ENCODE peak calls at places on chromosomes 6 and 20, in ten cellular contexts. Q is left ventricle myocardium inferior; R is CD4-positive, alpha-beta T cell; T is mesothelial cell of epicardium; K is lower lobe of right lung; O is WTC11; J is mammary epithelial cell; M is fibroblast of lung; G is AG09319; B is neural crest cell. V is an unnamed sample.

GRCh38 chr6:111013144-111013905 is 31.5 kb downstream of the RPF2 start:
- DNase-seq in Q (no peak), R (no peak), T (no peak), K (no peak), O (no peak), J (no peak), M (no peak), G (no peak), B (no peak), V (no peak)

GRCh38 chr6:3471286-3471685 is 14.4 kb upstream of the SLC22A23 start:
- DNase-seq in Q (no peak), R (no peak), T (no peak), K (no peak), O (no peak), J (no peak), M (no peak), G (no peak), B (no peak), V (no peak)

GRCh38 chr6:131894735-131895424 is 56.3 kb downstream of the CCN2 start:
- DNase-seq in Q (no peak), R (no peak), T (no peak), K (no peak), O (no peak), J (no peak), M (peak), G (no peak), B (no peak), V (no peak)

GRCh38 chr20:62363920-62364851 is 2.9 kb downstream of the LAMA5 start:
- DNase-seq in Q (peak), R (no peak), T (no peak), K (peak), O (peak), J (no peak), M (no peak), G (no peak), B (no peak), V (no peak)

GRCh38 chr6:129643968-129644367 is 66.0 kb downstream of the ARHGAP18 start:
- DNase-seq in Q (no peak), R (no peak), T (no peak), K (no peak), O (no peak), J (peak), M (no peak), G (no peak), B (no peak), V (no peak)

GRCh38 chr6:132515386-132515785 is 2.5 kb upstream of the STX7 start:
- DNase-seq in Q (no peak), R (no peak), T (no peak), K (no peak), O (no peak), J (no peak), M (no peak), G (no peak), B (no peak), V (no peak)

GRCh38 chr6:170051229-170052172 is 239.4 kb downstream of the DLL1 start:
- DNase-seq in Q (no peak), R (peak), T (peak), K (peak), O (no peak), J (no peak), M (no peak), G (no peak), B (no peak), V (no peak)

GRCh38 chr6:2862712-2863174 is 21.1 kb upstream of the SERPINB1 start:
- DNase-seq in Q (no peak), R (no peak), T (no peak), K (no peak), O (no peak), J (no peak), M (no peak), G (no peak), B (no peak), V (no peak)

GRCh38 chr20:52200870-52201269 is 9.3 kb upstream of the ZFP64 start:
- DNase-seq in Q (no peak), R (no peak), T (no peak), K (no peak), O (no peak), J (no peak), M (peak), G (no peak), B (no peak), V (no peak)

GRCh38 chr20:117518-117917 is 24.9 kb upstream of the DEFB126 start:
- DNase-seq in Q (no peak), R (no peak), T (no peak), K (no peak), O (no peak), J (no peak), M (no peak), G (no peak), B (no peak), V (no peak)

GRCh38 chr20:36836591-36837329 is 39.2 kb upstream of the TLDC2 start:
- DNase-seq in Q (no peak), R (peak), T (no peak), K (peak), O (peak), J (no peak), M (peak), G (no peak), B (peak), V (no peak)

GRCh38 chr20:44736170-44737021 is 9.3 kb upstream of the KCNK15 start:
- DNase-seq in Q (no peak), R (no peak), T (no peak), K (no peak), O (peak), J (peak), M (peak), G (peak), B (peak), V (no peak)

GRCh38 chr20:50338479-50339195 is 148.0 kb downstream of the CEBPB start:
- DNase-seq in Q (no peak), R (no peak), T (no peak), K (no peak), O (peak), J (no peak), M (no peak), G (no peak), B (no peak), V (no peak)

GRCh38 chr6:14074723-14075503 is 42.7 kb upstream of the CD83 start:
- DNase-seq in Q (no peak), R (no peak), T (no peak), K (no peak), O (no peak), J (peak), M (peak), G (no peak), B (no peak), V (no peak)

GRCh38 chr6:168343239-168344167 is 23.9 kb upstream of the DACT2 start:
- DNase-seq in Q (no peak), R (no peak), T (no peak), K (no peak), O (no peak), J (no peak), M (no peak), G (no peak), B (no peak), V (no peak)

DNA sequence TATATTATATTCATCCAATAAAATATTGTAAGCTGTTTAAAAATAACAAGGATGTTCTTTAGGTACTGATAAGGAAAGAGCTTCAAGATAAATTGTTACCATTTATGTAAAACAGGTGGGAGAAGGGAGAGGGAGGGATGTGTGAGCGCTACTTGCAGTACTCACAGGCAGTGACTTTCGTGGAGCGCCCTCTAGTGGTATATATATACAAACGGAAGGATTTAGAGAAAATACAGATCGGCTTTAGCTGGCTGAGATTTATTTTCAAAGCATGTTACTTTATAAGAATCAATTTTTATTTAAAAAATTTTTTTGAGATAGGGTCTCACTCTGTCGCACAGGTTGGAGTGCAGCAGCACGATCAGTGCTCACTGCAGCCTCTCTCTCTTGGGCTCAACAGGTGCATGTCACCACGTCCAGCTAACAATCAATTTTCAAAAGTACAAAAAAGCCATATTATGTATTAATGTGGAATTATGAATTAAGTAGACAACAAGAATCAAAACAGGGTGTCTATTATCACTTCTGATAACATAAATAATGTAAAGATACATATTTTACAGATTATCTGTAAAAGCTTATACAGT is 3.3 kb upstream of the MOG start:
- DNase-seq in Q (no peak), R (no peak), T (no peak), K (no peak), O (no peak), J (peak), M (peak), G (peak), B (peak), V (no peak)
- TF ChIP-seq CTCF in Q (peak), R (peak), T (peak), K (peak), O (peak), J (peak), M (peak), G (peak), B (peak), V (peak)

DNA sequence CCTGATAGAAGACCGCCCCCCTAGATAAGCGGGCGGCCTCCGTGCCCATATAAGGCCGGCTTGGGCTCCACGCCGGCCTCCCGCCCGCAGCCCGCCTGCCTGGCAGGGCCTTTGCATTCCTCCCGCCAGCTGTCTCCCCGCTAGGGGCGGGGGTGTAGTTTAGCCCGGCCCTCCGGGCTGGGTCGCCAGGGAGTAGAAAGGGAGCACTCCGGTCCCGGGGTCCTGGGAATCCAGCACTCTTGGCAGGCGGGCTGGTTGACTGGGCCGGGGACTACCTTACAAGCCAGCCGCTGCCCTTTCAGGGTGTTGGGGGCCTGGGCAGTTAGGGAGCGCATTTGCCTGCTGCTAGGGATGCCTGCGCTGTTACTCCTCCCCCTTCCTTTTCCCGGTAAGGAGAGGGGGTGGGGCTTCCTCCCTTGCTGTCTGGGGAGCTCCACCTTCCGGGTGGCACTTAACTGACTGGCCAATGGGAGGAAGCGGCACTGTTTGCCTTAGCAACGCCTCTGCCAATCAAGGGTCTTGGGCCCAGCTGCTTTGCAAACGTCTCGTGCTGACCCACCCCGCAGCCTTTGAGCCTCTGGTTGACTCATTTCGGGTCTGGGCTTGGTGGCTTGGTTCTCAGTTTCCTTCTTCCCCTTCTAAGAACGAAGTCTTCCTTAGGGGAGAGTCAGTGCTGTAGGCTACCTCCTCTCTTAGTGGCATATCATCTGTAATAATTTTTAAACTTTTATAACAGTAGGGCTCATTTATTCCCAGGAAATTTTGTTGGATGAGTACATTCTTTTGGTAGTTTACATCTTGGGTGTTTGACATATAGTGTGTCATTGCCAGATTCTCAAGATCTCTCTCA is 3.4 kb downstream of the SRF start:
- DNase-seq in Q (peak), R (peak), T (peak), K (peak), O (peak), J (peak), M (peak), G (peak), B (peak), V (peak)
- TF ChIP-seq CTCF in Q (peak), R (no peak), T (no peak), K (peak), O (no peak), J (no peak), M (no peak), G (no peak), B (peak), V (no peak)

GRCh38 chr6:156859686-156860085 is 82.5 kb downstream of the ARID1B start:
- DNase-seq in Q (no peak), R (no peak), T (no peak), K (no peak), O (no peak), J (no peak), M (no peak), G (no peak), B (no peak), V (no peak)
- TF ChIP-seq CTCF in Q (no peak), R (no peak), T (no peak), K (no peak), O (no peak), J (no peak), M (no peak), G (no peak), B (no peak), V (no peak)

GRCh38 chr6:50128420-50129005 is 78.8 kb upstream of the DEFB112 start:
- DNase-seq in Q (no peak), R (no peak), T (no peak), K (no peak), O (no peak), J (no peak), M (peak), G (no peak), B (no peak), V (no peak)
- TF ChIP-seq CTCF in Q (peak), R (peak), T (peak), K (peak), O (no peak), J (peak), M (no peak), G (peak), B (peak), V (no peak)

GRCh38 chr6:93566285-93566684 is 146.9 kb upstream of the EPHA7 start:
- DNase-seq in Q (no peak), R (no peak), T (no peak), K (no peak), O (no peak), J (no peak), M (no peak), G (no peak), B (no peak), V (no peak)
- TF ChIP-seq CTCF in Q (no peak), R (no peak), T (no peak), K (no peak), O (no peak), J (no peak), M (no peak), G (no peak), B (no peak), V (no peak)

GRCh38 chr6:7991992-7992815 is 72.0 kb downstream of the BLOC1S5 start:
- DNase-seq in Q (peak), R (no peak), T (no peak), K (no peak), O (no peak), J (peak), M (peak), G (peak), B (no peak), V (no peak)

GRCh38 chr6:7993399-7993798 is 70.8 kb downstream of the BLOC1S5 start:
- DNase-seq in Q (no peak), R (no peak), T (no peak), K (no peak), O (no peak), J (no peak), M (no peak), G (no peak), B (no peak), V (no peak)

GRCh38 chr6:7991536-7991935 is 72.7 kb downstream of the BLOC1S5 start:
- DNase-seq in Q (no peak), R (no peak), T (no peak), K (no peak), O (no peak), J (no peak), M (no peak), G (no peak), B (no peak), V (no peak)

GRCh38 chr6:7996538-7997225 is 67.5 kb downstream of the BLOC1S5 start:
- DNase-seq in Q (no peak), R (no peak), T (no peak), K (no peak), O (no peak), J (peak), M (peak), G (no peak), B (no peak), V (no peak)

GRCh38 chr6:7993952-7994351 is 70.2 kb downstream of the BLOC1S5 start:
- DNase-seq in Q (no peak), R (no peak), T (no peak), K (no peak), O (no peak), J (no peak), M (no peak), G (no peak), B (no peak), V (no peak)
- TF ChIP-seq CTCF in Q (no peak), R (no peak), T (no peak), K (no peak), O (no peak), J (no peak), M (no peak), G (no peak), B (no peak), V (no peak)

DNA sequence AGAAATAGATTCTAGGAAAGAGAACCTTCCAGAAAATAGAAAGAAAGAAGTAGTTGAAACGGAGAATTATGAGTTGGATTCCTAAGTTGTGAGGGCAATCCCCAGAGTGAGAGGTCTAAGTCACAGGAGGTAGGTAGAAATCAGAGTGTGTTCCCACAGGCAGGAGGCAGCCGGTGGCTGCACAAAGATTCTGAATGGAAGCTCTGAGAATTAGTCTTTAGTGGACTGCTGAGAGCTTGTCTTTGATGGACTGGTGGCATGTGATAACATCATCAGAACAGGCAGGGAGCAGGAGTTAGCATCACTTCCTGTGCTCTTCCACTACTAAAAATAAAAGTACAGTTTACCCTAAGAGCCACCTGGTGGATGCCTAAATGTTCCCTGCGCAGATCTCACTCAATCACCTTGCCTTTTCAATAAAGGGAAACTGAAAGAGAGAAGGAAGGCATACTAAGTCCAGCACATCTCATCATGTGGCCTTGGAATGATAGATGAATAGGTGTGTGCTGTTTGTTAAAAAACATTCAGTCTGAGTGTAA is 294.6 kb upstream of the POU3F2 start:
- DNase-seq in Q (no peak), R (no peak), T (no peak), K (no peak), O (no peak), J (no peak), M (no peak), G (no peak), B (no peak), V (no peak)
- TF ChIP-seq CTCF in Q (no peak), R (no peak), T (no peak), K (no peak), O (no peak), J (peak), M (no peak), G (no peak), B (peak), V (no peak)

V was measured in activated B cell treated with CpG ODN at 0.5 μM for 24 hours.